ENCODE peak calls at places on chromosomes 4 and X, in seven cellular contexts. R, F, B, S, X, K and V are unnamed samples.

GRCh38 chr4:187480146-187481145 is 515.1 kb upstream of the ZFP42 start:
- DNase-seq in F (no peak), S (no peak), K (peak; percentile 59), R (no peak), B (no peak), X (no peak), V (no peak)

GRCh38 chrX:47645530-47645929 is 4.8 kb downstream of the ELK1 start:
- DNase-seq in B (no peak), F (no peak), X (no peak), R (no peak), S (no peak), K (no peak), V (no peak)

GRCh38 chr4:173413043-173413442 is 14.1 kb upstream of the SCRG1 start:
- DNase-seq in X (no peak), R (no peak), B (no peak), S (no peak), F (no peak), K (no peak), V (no peak)

GRCh38 chr4:10386044-10386443 is 71.2 kb downstream of the ZNF518B start:
- DNase-seq in X (no peak), K (no peak), S (no peak), B (no peak), F (no peak), R (no peak), V (no peak)

GRCh38 chr4:80540785-80541469 is 205.4 kb downstream of the CFAP299 start:
- DNase-seq in B (no peak), R (no peak), F (no peak), K (no peak), X (no peak), S (no peak), V (no peak)

GRCh38 chrX:53257166-53257565 is 24.2 kb downstream of the IQSEC2 start:
- DNase-seq in K (no peak), X (no peak), B (no peak), F (no peak), R (no peak), S (no peak), V (no peak)

GRCh38 chr4:56181140-56181950 is 205.9 kb downstream of the AASDH start:
- DNase-seq in S (no peak), B (no peak), X (no peak), R (no peak), K (no peak), F (no peak), V (no peak)

GRCh38 chr4:46051392-46051791 is 72.5 kb downstream of the GABRG1 start:
- DNase-seq in K (no peak), R (no peak), F (no peak), B (no peak), S (no peak), X (no peak), V (no peak)

GRCh38 chr4:128393111-128393704 is 105.6 kb upstream of the PGRMC2 start:
- DNase-seq in K (no peak), B (no peak), S (no peak), F (no peak), X (peak; percentile 47), R (no peak), V (no peak)

GRCh38 chrX:136176399-136176825 is 29.1 kb downstream of the FHL1 start:
- DNase-seq in R (no peak), S (no peak), X (peak; percentile 56), B (no peak), K (peak; percentile 74), F (no peak), V (no peak)

GRCh38 chr4:133137571-133137970 is 11.5 kb upstream of the PCDH10 start:
- DNase-seq in F (no peak), S (no peak), R (no peak), X (no peak), K (no peak), B (no peak), V (no peak)

GRCh38 chr4:154658680-154659402 is 46.4 kb upstream of the FGG start:
- DNase-seq in R (no peak), F (no peak), X (no peak), S (no peak), K (no peak), B (no peak), V (no peak)

GRCh38 chrX:105653891-105654290 is 168.4 kb upstream of the NRK start:
- DNase-seq in F (no peak), S (no peak), B (no peak), X (no peak), R (no peak), K (no peak), V (no peak)

GRCh38 chrX:119878740-119879139 is 7.1 kb downstream of the NDUFA1 start:
- DNase-seq in R (no peak), K (no peak), B (no peak), F (no peak), S (no peak), X (no peak), V (no peak)

GRCh38 chrX:633043-633654 is 2.6 kb downstream of the SHOX start:
- DNase-seq in X (no peak), R (no peak), S (no peak), F (no peak), K (no peak), B (no peak), V (no peak)

GRCh38 chr4:75633846-75634245 is 3.5 kb upstream of the CDKL2 start:
- DNase-seq in B (no peak), K (peak; percentile 27), S (no peak), R (no peak), F (no peak), X (no peak), V (no peak)

GRCh38 chrX:53004038-53004437 is 44.6 kb upstream of the GPR173 start:
- DNase-seq in R (no peak), S (no peak), F (no peak), X (no peak), K (no peak), B (no peak), V (no peak)

GRCh38 chrX:337331-337831 is 18.8 kb upstream of the GTPBP6 start:
- DNase-seq in K (no peak), R (peak; percentile 67), B (no peak), S (no peak), F (no peak), X (no peak), V (peak; percentile 28)

GRCh38 chrX:119669424-119670037 is 23.4 kb downstream of the SEPTIN6 start:
- DNase-seq in S (no peak), R (no peak), F (no peak), K (no peak), B (peak; percentile 30), X (no peak), V (no peak)

GRCh38 chr4:142473218-142473959 is 372.7 kb downstream of the INPP4B start:
- DNase-seq in X (no peak), S (no peak), R (no peak), B (peak; percentile 15), F (no peak), K (no peak), V (peak; percentile 46)

GRCh38 chr4:17781072-17781830 is at the start of gene FAM184B:
- DNase-seq in R (peak; percentile 78), F (no peak), B (no peak), S (no peak), X (peak; percentile 4), K (no peak), V (no peak)

GRCh38 chrX:10045327-10046000 is 78.3 kb downstream of the CLDN34 start:
- DNase-seq in B (no peak), S (no peak), R (no peak), X (no peak), K (no peak), F (no peak), V (no peak)

GRCh38 chr4:157226035-157226434 is 5.5 kb downstream of the GRIA2 start:
- DNase-seq in B (no peak), F (no peak), R (no peak), S (no peak), K (no peak), X (no peak), V (no peak)

GRCh38 chr4:67929447-67929846 is 33.8 kb downstream of the TMPRSS11A start:
- DNase-seq in F (no peak), R (no peak), B (no peak), X (no peak), K (no peak), S (no peak), V (no peak)

GRCh38 chrX:25198253-25198652 is 182.5 kb upstream of the ARX start:
- DNase-seq in R (no peak), X (no peak), S (no peak), F (no peak), B (no peak), K (no peak), V (no peak)

GRCh38 chr4:82715731-82716617 is 82.6 kb downstream of the SCD5 start:
- DNase-seq in B (no peak), S (no peak), K (peak; percentile 29), F (no peak), X (no peak), R (no peak), V (no peak)

GRCh38 chrX:16586371-16587112 is 63.4 kb upstream of the S100G start:
- DNase-seq in B (no peak), S (no peak), R (no peak), K (no peak), X (no peak), F (no peak), V (no peak)

GRCh38 chr4:37584530-37585060 is 101.6 kb downstream of the RELL1 start:
- DNase-seq in S (no peak), B (no peak), X (no peak), F (no peak), R (no peak), K (no peak), V (no peak)

GRCh38 chrX:41086627-41086932 is 1.3 kb downstream of the USP9X start:
- DNase-seq in B (no peak), R (no peak), K (no peak), F (no peak), X (no peak), S (no peak), V (no peak)

GRCh38 chrX:53080628-53081580 is 1.3 kb upstream of the TSPYL2 start:
- DNase-seq in B (no peak), S (no peak), X (no peak), R (no peak), F (no peak), K (no peak), V (no peak)